ENCODE peak calls at places on chromosomes 16 and 17, in five cellular contexts. One of them, this sample, is unnamed.

GRCh38 chr16:57759131-57759530 is 23.6 kb downstream of the KATNB1 start:
- DNase-seq in stimulated activated CD8-positive, alpha-beta memory T cell treated with anti-CD3 and anti-CD28 coated beads, Interleukin-7, amount 100 ng/mL, for 1 hour: no peak
- DNase-seq in LNCaP clone FGC: no peak
- DNase-seq in activated CD8-positive, alpha-beta T cell treated with anti-CD3 and anti-CD28 coated beads for 36 hours: no peak
- DNase-seq in A172: no peak
- DNase-seq in this sample: no peak

GRCh38 chr17:43444223-43445008 is 39.4 kb upstream of the DHX8 start:
- DNase-seq in A172: no peak
- DNase-seq in LNCaP clone FGC: no peak
- DNase-seq in stimulated activated CD8-positive, alpha-beta memory T cell treated with anti-CD3 and anti-CD28 coated beads, Interleukin-7, amount 100 ng/mL, for 1 hour: no peak
- DNase-seq in activated CD8-positive, alpha-beta T cell treated with anti-CD3 and anti-CD28 coated beads for 36 hours: no peak
- DNase-seq in this sample: no peak

GRCh38 chr16:11675561-11676511 is 7.6 kb downstream of the SNN start:
- DNase-seq in LNCaP clone FGC: no peak
- DNase-seq in activated CD8-positive, alpha-beta T cell treated with anti-CD3 and anti-CD28 coated beads for 36 hours: peak
- DNase-seq in stimulated activated CD8-positive, alpha-beta memory T cell treated with anti-CD3 and anti-CD28 coated beads, Interleukin-7, amount 100 ng/mL, for 1 hour: no peak
- DNase-seq in A172: peak
- DNase-seq in this sample: peak

GRCh38 chr16:16183562-16183961 is 39.7 kb downstream of the ABCC6 start:
- DNase-seq in LNCaP clone FGC: no peak
- DNase-seq in A172: no peak
- DNase-seq in activated CD8-positive, alpha-beta T cell treated with anti-CD3 and anti-CD28 coated beads for 36 hours: no peak
- DNase-seq in stimulated activated CD8-positive, alpha-beta memory T cell treated with anti-CD3 and anti-CD28 coated beads, Interleukin-7, amount 100 ng/mL, for 1 hour: no peak
- DNase-seq in this sample: no peak

GRCh38 chr16:73058616-73059409 is 10.9 kb upstream of the ZFHX3 start:
- DNase-seq in LNCaP clone FGC: no peak
- DNase-seq in activated CD8-positive, alpha-beta T cell treated with anti-CD3 and anti-CD28 coated beads for 36 hours: no peak
- DNase-seq in stimulated activated CD8-positive, alpha-beta memory T cell treated with anti-CD3 and anti-CD28 coated beads, Interleukin-7, amount 100 ng/mL, for 1 hour: no peak
- DNase-seq in A172: no peak
- DNase-seq in this sample: no peak

GRCh38 chr16:84795338-84796053 is 24.3 kb upstream of the CRISPLD2 start:
- DNase-seq in LNCaP clone FGC: no peak
- DNase-seq in stimulated activated CD8-positive, alpha-beta memory T cell treated with anti-CD3 and anti-CD28 coated beads, Interleukin-7, amount 100 ng/mL, for 1 hour: no peak
- DNase-seq in A172: peak
- DNase-seq in activated CD8-positive, alpha-beta T cell treated with anti-CD3 and anti-CD28 coated beads for 36 hours: no peak
- DNase-seq in this sample: no peak

GRCh38 chr17:15462962-15463361 is 4.5 kb downstream of the CDRT4 start:
- DNase-seq in activated CD8-positive, alpha-beta T cell treated with anti-CD3 and anti-CD28 coated beads for 36 hours: no peak
- DNase-seq in LNCaP clone FGC: no peak
- DNase-seq in stimulated activated CD8-positive, alpha-beta memory T cell treated with anti-CD3 and anti-CD28 coated beads, Interleukin-7, amount 100 ng/mL, for 1 hour: no peak
- DNase-seq in A172: no peak
- DNase-seq in this sample: peak

GRCh38 chr16:82660078-82660645 is 33.4 kb downstream of the CDH13 start:
- DNase-seq in LNCaP clone FGC: no peak
- DNase-seq in A172: peak
- DNase-seq in activated CD8-positive, alpha-beta T cell treated with anti-CD3 and anti-CD28 coated beads for 36 hours: peak
- DNase-seq in stimulated activated CD8-positive, alpha-beta memory T cell treated with anti-CD3 and anti-CD28 coated beads, Interleukin-7, amount 100 ng/mL, for 1 hour: no peak
- DNase-seq in this sample: peak

GRCh38 chr17:75011788-75012319 is 616 bp upstream of the MRPL58 start:
- DNase-seq in LNCaP clone FGC: peak
- DNase-seq in activated CD8-positive, alpha-beta T cell treated with anti-CD3 and anti-CD28 coated beads for 36 hours: no peak
- DNase-seq in stimulated activated CD8-positive, alpha-beta memory T cell treated with anti-CD3 and anti-CD28 coated beads, Interleukin-7, amount 100 ng/mL, for 1 hour: no peak
- DNase-seq in A172: no peak
- DNase-seq in this sample: peak

GRCh38 chr16:30946671-30947532 is 2.0 kb upstream of the ORAI3 start:
- DNase-seq in activated CD8-positive, alpha-beta T cell treated with anti-CD3 and anti-CD28 coated beads for 36 hours: no peak
- DNase-seq in A172: no peak
- DNase-seq in LNCaP clone FGC: no peak
- DNase-seq in stimulated activated CD8-positive, alpha-beta memory T cell treated with anti-CD3 and anti-CD28 coated beads, Interleukin-7, amount 100 ng/mL, for 1 hour: no peak
- DNase-seq in this sample: no peak

GRCh38 chr17:43572368-43572980 is 26.3 kb upstream of the ETV4 start:
- DNase-seq in stimulated activated CD8-positive, alpha-beta memory T cell treated with anti-CD3 and anti-CD28 coated beads, Interleukin-7, amount 100 ng/mL, for 1 hour: no peak
- DNase-seq in A172: no peak
- DNase-seq in activated CD8-positive, alpha-beta T cell treated with anti-CD3 and anti-CD28 coated beads for 36 hours: no peak
- DNase-seq in LNCaP clone FGC: no peak
- DNase-seq in this sample: no peak

GRCh38 chr17:6761817-6762216 is 6.0 kb downstream of the XAF1 start:
- DNase-seq in A172: no peak
- DNase-seq in activated CD8-positive, alpha-beta T cell treated with anti-CD3 and anti-CD28 coated beads for 36 hours: no peak
- DNase-seq in stimulated activated CD8-positive, alpha-beta memory T cell treated with anti-CD3 and anti-CD28 coated beads, Interleukin-7, amount 100 ng/mL, for 1 hour: no peak
- DNase-seq in LNCaP clone FGC: no peak
- DNase-seq in this sample: no peak

GRCh38 chr17:1074886-1075665 is 78.1 kb downstream of the TIMM22 start:
- DNase-seq in LNCaP clone FGC: no peak
- DNase-seq in activated CD8-positive, alpha-beta T cell treated with anti-CD3 and anti-CD28 coated beads for 36 hours: no peak
- DNase-seq in stimulated activated CD8-positive, alpha-beta memory T cell treated with anti-CD3 and anti-CD28 coated beads, Interleukin-7, amount 100 ng/mL, for 1 hour: no peak
- DNase-seq in A172: no peak
- DNase-seq in this sample: no peak

GRCh38 chr17:17253445-17253844 is 16.5 kb upstream of the FLCN start:
- DNase-seq in LNCaP clone FGC: peak
- DNase-seq in stimulated activated CD8-positive, alpha-beta memory T cell treated with anti-CD3 and anti-CD28 coated beads, Interleukin-7, amount 100 ng/mL, for 1 hour: no peak
- DNase-seq in activated CD8-positive, alpha-beta T cell treated with anti-CD3 and anti-CD28 coated beads for 36 hours: no peak
- DNase-seq in A172: no peak
- DNase-seq in this sample: no peak

GRCh38 chr17:65657251-65657828 is 95.9 kb upstream of the AXIN2 start:
- DNase-seq in LNCaP clone FGC: no peak
- DNase-seq in activated CD8-positive, alpha-beta T cell treated with anti-CD3 and anti-CD28 coated beads for 36 hours: no peak
- DNase-seq in A172: no peak
- DNase-seq in stimulated activated CD8-positive, alpha-beta memory T cell treated with anti-CD3 and anti-CD28 coated beads, Interleukin-7, amount 100 ng/mL, for 1 hour: no peak
- DNase-seq in this sample: no peak

GRCh38 chr17:64718058-64718457 is 56.0 kb upstream of the SMURF2 start:
- DNase-seq in stimulated activated CD8-positive, alpha-beta memory T cell treated with anti-CD3 and anti-CD28 coated beads, Interleukin-7, amount 100 ng/mL, for 1 hour: no peak
- DNase-seq in A172: no peak
- DNase-seq in activated CD8-positive, alpha-beta T cell treated with anti-CD3 and anti-CD28 coated beads for 36 hours: no peak
- DNase-seq in LNCaP clone FGC: no peak
- DNase-seq in this sample: no peak

GRCh38 chr16:27232061-27232841 is 28.9 kb downstream of the KDM8 start:
- DNase-seq in A172: no peak
- DNase-seq in LNCaP clone FGC: no peak
- DNase-seq in activated CD8-positive, alpha-beta T cell treated with anti-CD3 and anti-CD28 coated beads for 36 hours: peak
- DNase-seq in stimulated activated CD8-positive, alpha-beta memory T cell treated with anti-CD3 and anti-CD28 coated beads, Interleukin-7, amount 100 ng/mL, for 1 hour: no peak
- DNase-seq in this sample: no peak

GRCh38 chr17:69900829-69901228 is 174.2 kb upstream of the KCNJ16 start:
- DNase-seq in activated CD8-positive, alpha-beta T cell treated with anti-CD3 and anti-CD28 coated beads for 36 hours: no peak
- DNase-seq in LNCaP clone FGC: no peak
- DNase-seq in stimulated activated CD8-positive, alpha-beta memory T cell treated with anti-CD3 and anti-CD28 coated beads, Interleukin-7, amount 100 ng/mL, for 1 hour: no peak
- DNase-seq in A172: no peak
- DNase-seq in this sample: no peak

GRCh38 chr16:57950382-57950781 is 20.5 kb downstream of the CNGB1 start:
- DNase-seq in A172: peak
- DNase-seq in activated CD8-positive, alpha-beta T cell treated with anti-CD3 and anti-CD28 coated beads for 36 hours: no peak
- DNase-seq in stimulated activated CD8-positive, alpha-beta memory T cell treated with anti-CD3 and anti-CD28 coated beads, Interleukin-7, amount 100 ng/mL, for 1 hour: no peak
- DNase-seq in LNCaP clone FGC: no peak
- DNase-seq in this sample: no peak

GRCh38 chr16:87636741-87637140 is 34.4 kb downstream of the JPH3 start:
- DNase-seq in stimulated activated CD8-positive, alpha-beta memory T cell treated with anti-CD3 and anti-CD28 coated beads, Interleukin-7, amount 100 ng/mL, for 1 hour: no peak
- DNase-seq in LNCaP clone FGC: no peak
- DNase-seq in A172: no peak
- DNase-seq in activated CD8-positive, alpha-beta T cell treated with anti-CD3 and anti-CD28 coated beads for 36 hours: no peak
- DNase-seq in this sample: no peak

GRCh38 chr17:2943971-2944370 is 119.4 kb downstream of the OR1D5 start:
- DNase-seq in stimulated activated CD8-positive, alpha-beta memory T cell treated with anti-CD3 and anti-CD28 coated beads, Interleukin-7, amount 100 ng/mL, for 1 hour: no peak
- DNase-seq in activated CD8-positive, alpha-beta T cell treated with anti-CD3 and anti-CD28 coated beads for 36 hours: no peak
- DNase-seq in LNCaP clone FGC: no peak
- DNase-seq in A172: no peak
- DNase-seq in this sample: no peak

GRCh38 chr17:39999067-39999466 is 16.2 kb upstream of the CSF3 start:
- DNase-seq in stimulated activated CD8-positive, alpha-beta memory T cell treated with anti-CD3 and anti-CD28 coated beads, Interleukin-7, amount 100 ng/mL, for 1 hour: no peak
- DNase-seq in A172: no peak
- DNase-seq in LNCaP clone FGC: no peak
- DNase-seq in activated CD8-positive, alpha-beta T cell treated with anti-CD3 and anti-CD28 coated beads for 36 hours: no peak
- DNase-seq in this sample: no peak

GRCh38 chr16:57773680-57774295 is 28.5 kb downstream of the KIFC3 start:
- DNase-seq in A172: peak
- DNase-seq in stimulated activated CD8-positive, alpha-beta memory T cell treated with anti-CD3 and anti-CD28 coated beads, Interleukin-7, amount 100 ng/mL, for 1 hour: no peak
- DNase-seq in LNCaP clone FGC: no peak
- DNase-seq in activated CD8-positive, alpha-beta T cell treated with anti-CD3 and anti-CD28 coated beads for 36 hours: no peak
- DNase-seq in this sample: no peak

GRCh38 chr17:57993471-57994365 is 5.7 kb upstream of the VEZF1 start:
- DNase-seq in activated CD8-positive, alpha-beta T cell treated with anti-CD3 and anti-CD28 coated beads for 36 hours: no peak
- DNase-seq in LNCaP clone FGC: no peak
- DNase-seq in A172: no peak
- DNase-seq in stimulated activated CD8-positive, alpha-beta memory T cell treated with anti-CD3 and anti-CD28 coated beads, Interleukin-7, amount 100 ng/mL, for 1 hour: no peak
- DNase-seq in this sample: no peak

GRCh38 chr16:84941916-84942315 is 69.4 kb downstream of the ZDHHC7 start:
- DNase-seq in LNCaP clone FGC: no peak
- DNase-seq in A172: peak
- DNase-seq in stimulated activated CD8-positive, alpha-beta memory T cell treated with anti-CD3 and anti-CD28 coated beads, Interleukin-7, amount 100 ng/mL, for 1 hour: no peak
- DNase-seq in activated CD8-positive, alpha-beta T cell treated with anti-CD3 and anti-CD28 coated beads for 36 hours: no peak
- DNase-seq in this sample: no peak

GRCh38 chr17:33945641-33946546 is 309.2 kb upstream of the CCL2 start:
- DNase-seq in A172: peak
- DNase-seq in activated CD8-positive, alpha-beta T cell treated with anti-CD3 and anti-CD28 coated beads for 36 hours: no peak
- DNase-seq in LNCaP clone FGC: no peak
- DNase-seq in stimulated activated CD8-positive, alpha-beta memory T cell treated with anti-CD3 and anti-CD28 coated beads, Interleukin-7, amount 100 ng/mL, for 1 hour: no peak
- DNase-seq in this sample: no peak

GRCh38 chr16:53931946-53932345 is 228.0 kb downstream of the FTO start:
- DNase-seq in activated CD8-positive, alpha-beta T cell treated with anti-CD3 and anti-CD28 coated beads for 36 hours: no peak
- DNase-seq in A172: no peak
- DNase-seq in stimulated activated CD8-positive, alpha-beta memory T cell treated with anti-CD3 and anti-CD28 coated beads, Interleukin-7, amount 100 ng/mL, for 1 hour: no peak
- DNase-seq in LNCaP clone FGC: no peak
- DNase-seq in this sample: no peak

GRCh38 chr17:45092932-45093430 is 31.9 kb downstream of the NMT1 start:
- DNase-seq in A172: peak
- DNase-seq in LNCaP clone FGC: no peak
- DNase-seq in activated CD8-positive, alpha-beta T cell treated with anti-CD3 and anti-CD28 coated beads for 36 hours: no peak
- DNase-seq in stimulated activated CD8-positive, alpha-beta memory T cell treated with anti-CD3 and anti-CD28 coated beads, Interleukin-7, amount 100 ng/mL, for 1 hour: no peak
- DNase-seq in this sample: peak

GRCh38 chr16:56362057-56362655 is 63.2 kb downstream of the AMFR start:
- DNase-seq in activated CD8-positive, alpha-beta T cell treated with anti-CD3 and anti-CD28 coated beads for 36 hours: no peak
- DNase-seq in A172: no peak
- DNase-seq in stimulated activated CD8-positive, alpha-beta memory T cell treated with anti-CD3 and anti-CD28 coated beads, Interleukin-7, amount 100 ng/mL, for 1 hour: no peak
- DNase-seq in LNCaP clone FGC: no peak
- DNase-seq in this sample: no peak

GRCh38 chr16:12426122-12426521 is 377.6 kb downstream of the CPPED1 start:
- DNase-seq in A172: no peak
- DNase-seq in LNCaP clone FGC: no peak
- DNase-seq in stimulated activated CD8-positive, alpha-beta memory T cell treated with anti-CD3 and anti-CD28 coated beads, Interleukin-7, amount 100 ng/mL, for 1 hour: no peak
- DNase-seq in activated CD8-positive, alpha-beta T cell treated with anti-CD3 and anti-CD28 coated beads for 36 hours: no peak
- DNase-seq in this sample: no peak

GRCh38 chr16:67204076-67204475 is 5.1 kb downstream of the ELMO3 start:
- DNase-seq in stimulated activated CD8-positive, alpha-beta memory T cell treated with anti-CD3 and anti-CD28 coated beads, Interleukin-7, amount 100 ng/mL, for 1 hour: no peak
- DNase-seq in activated CD8-positive, alpha-beta T cell treated with anti-CD3 and anti-CD28 coated beads for 36 hours: no peak
- DNase-seq in LNCaP clone FGC: no peak
- DNase-seq in A172: no peak
- DNase-seq in this sample: no peak

GRCh38 chr17:8997994-8998628 is 23.2 kb upstream of the NTN1 start:
- DNase-seq in activated CD8-positive, alpha-beta T cell treated with anti-CD3 and anti-CD28 coated beads for 36 hours: peak
- DNase-seq in stimulated activated CD8-positive, alpha-beta memory T cell treated with anti-CD3 and anti-CD28 coated beads, Interleukin-7, amount 100 ng/mL, for 1 hour: peak
- DNase-seq in LNCaP clone FGC: no peak
- DNase-seq in A172: peak
- DNase-seq in this sample: peak

GRCh38 chr17:79788989-79789942 is 7.6 kb downstream of the CBX8 start:
- DNase-seq in stimulated activated CD8-positive, alpha-beta memory T cell treated with anti-CD3 and anti-CD28 coated beads, Interleukin-7, amount 100 ng/mL, for 1 hour: no peak
- DNase-seq in A172: no peak
- DNase-seq in LNCaP clone FGC: no peak
- DNase-seq in activated CD8-positive, alpha-beta T cell treated with anti-CD3 and anti-CD28 coated beads for 36 hours: no peak
- DNase-seq in this sample: no peak

GRCh38 chr17:75481194-75482059 is 25.0 kb downstream of the TMEM94 start:
- DNase-seq in stimulated activated CD8-positive, alpha-beta memory T cell treated with anti-CD3 and anti-CD28 coated beads, Interleukin-7, amount 100 ng/mL, for 1 hour: no peak
- DNase-seq in A172: no peak
- DNase-seq in LNCaP clone FGC: no peak
- DNase-seq in activated CD8-positive, alpha-beta T cell treated with anti-CD3 and anti-CD28 coated beads for 36 hours: no peak
- DNase-seq in this sample: no peak

GRCh38 chr17:68939195-68939594 is 16.0 kb downstream of the ABCA8 start:
- DNase-seq in activated CD8-positive, alpha-beta T cell treated with anti-CD3 and anti-CD28 coated beads for 36 hours: no peak
- DNase-seq in A172: no peak
- DNase-seq in LNCaP clone FGC: no peak
- DNase-seq in stimulated activated CD8-positive, alpha-beta memory T cell treated with anti-CD3 and anti-CD28 coated beads, Interleukin-7, amount 100 ng/mL, for 1 hour: no peak
- DNase-seq in this sample: no peak